ENCODE peak calls at places on chromosomes 7 and 10, in five cellular contexts. One of them, this sample, is unnamed.

GRCh38 chr7:5701085-5701914 is 80.2 kb downstream of the RNF216 start:
- DNase-seq in T-helper 9 cell: peak; percentile 45
- DNase-seq in iris pigment epithelial cell: peak; percentile 71
- DNase-seq in OCI-LY7: no peak
- DNase-seq in spleen: no peak
- DNase-seq in this sample: peak; percentile 53

GRCh38 chr10:69685426-69685801 is 55.4 kb downstream of the FAM241B start:
- DNase-seq in T-helper 9 cell: no peak
- DNase-seq in iris pigment epithelial cell: no peak
- DNase-seq in OCI-LY7: no peak
- DNase-seq in spleen: no peak
- DNase-seq in this sample: no peak

GRCh38 chr7:34019431-34019830 is 114.1 kb downstream of the BMPER start:
- DNase-seq in T-helper 9 cell: no peak
- DNase-seq in iris pigment epithelial cell: no peak
- DNase-seq in OCI-LY7: no peak
- DNase-seq in spleen: no peak
- DNase-seq in this sample: no peak

GRCh38 chr10:20936388-20936787 is 39.3 kb upstream of the NEBL start:
- DNase-seq in T-helper 9 cell: no peak
- DNase-seq in iris pigment epithelial cell: no peak
- DNase-seq in OCI-LY7: no peak
- DNase-seq in spleen: no peak
- DNase-seq in this sample: no peak

GRCh38 chr10:44327461-44327860 is 57.4 kb downstream of the CXCL12 start:
- DNase-seq in T-helper 9 cell: no peak
- DNase-seq in iris pigment epithelial cell: no peak
- DNase-seq in OCI-LY7: no peak
- DNase-seq in spleen: no peak
- DNase-seq in this sample: no peak

GRCh38 chr7:131244259-131244852 is 83.3 kb upstream of the MKLN1 start:
- DNase-seq in T-helper 9 cell: no peak
- DNase-seq in iris pigment epithelial cell: peak; percentile 96
- DNase-seq in OCI-LY7: no peak
- DNase-seq in spleen: no peak
- DNase-seq in this sample: no peak

GRCh38 chr10:79376751-79377556 is 29.7 kb downstream of the PPIF start:
- DNase-seq in T-helper 9 cell: no peak
- DNase-seq in iris pigment epithelial cell: no peak
- DNase-seq in OCI-LY7: no peak
- DNase-seq in spleen: peak; percentile 39
- DNase-seq in this sample: no peak

GRCh38 chr7:93228302-93228701 is 2.0 kb upstream of the HEPACAM2 start:
- DNase-seq in T-helper 9 cell: no peak
- DNase-seq in iris pigment epithelial cell: peak; percentile 55
- DNase-seq in OCI-LY7: peak; percentile 82
- DNase-seq in spleen: no peak
- DNase-seq in this sample: peak; percentile 7

GRCh38 chr7:17075601-17076000 is 193.8 kb upstream of the AGR3 start:
- DNase-seq in T-helper 9 cell: no peak
- DNase-seq in iris pigment epithelial cell: peak; percentile 35
- DNase-seq in OCI-LY7: no peak
- DNase-seq in spleen: no peak
- DNase-seq in this sample: no peak

GRCh38 chr7:34044319-34044643 is 138.9 kb downstream of the BMPER start:
- DNase-seq in T-helper 9 cell: no peak
- DNase-seq in iris pigment epithelial cell: no peak
- DNase-seq in OCI-LY7: no peak
- DNase-seq in spleen: no peak
- DNase-seq in this sample: no peak

GRCh38 chr10:109701583-109702215 is 221.6 kb downstream of the XPNPEP1 start:
- DNase-seq in T-helper 9 cell: no peak
- DNase-seq in iris pigment epithelial cell: peak; percentile 1
- DNase-seq in OCI-LY7: no peak
- DNase-seq in spleen: no peak
- DNase-seq in this sample: no peak

GRCh38 chr10:78267598-78267997 is 233.9 kb downstream of the RPS24 start:
- DNase-seq in T-helper 9 cell: no peak
- DNase-seq in iris pigment epithelial cell: peak; percentile 56
- DNase-seq in OCI-LY7: no peak
- DNase-seq in spleen: no peak
- DNase-seq in this sample: no peak

GRCh38 chr7:142832452-142832851 is 22.4 kb upstream of the EPHB6 start:
- DNase-seq in T-helper 9 cell: no peak
- DNase-seq in iris pigment epithelial cell: no peak
- DNase-seq in OCI-LY7: no peak
- DNase-seq in spleen: no peak
- DNase-seq in this sample: no peak

GRCh38 chr10:98435178-98435577 is 11.6 kb downstream of the HPS1 start:
- DNase-seq in T-helper 9 cell: no peak
- DNase-seq in iris pigment epithelial cell: no peak
- DNase-seq in OCI-LY7: no peak
- DNase-seq in spleen: no peak
- DNase-seq in this sample: no peak

GRCh38 chr10:59807629-59808620 is 54.7 kb upstream of the MRLN start:
- DNase-seq in T-helper 9 cell: no peak
- DNase-seq in iris pigment epithelial cell: no peak
- DNase-seq in OCI-LY7: no peak
- DNase-seq in spleen: no peak
- DNase-seq in this sample: no peak

GRCh38 chr7:92834661-92835139 is 1.7 kb downstream of the CDK6 start:
- DNase-seq in T-helper 9 cell: no peak
- DNase-seq in iris pigment epithelial cell: peak; percentile 18
- DNase-seq in OCI-LY7: no peak
- DNase-seq in spleen: no peak
- DNase-seq in this sample: no peak

GRCh38 chr7:11579141-11579540 is 252.9 kb downstream of the THSD7A start:
- DNase-seq in T-helper 9 cell: no peak
- DNase-seq in iris pigment epithelial cell: peak; percentile 11
- DNase-seq in OCI-LY7: no peak
- DNase-seq in spleen: no peak
- DNase-seq in this sample: no peak

GRCh38 chr10:132209130-132209529 is 22.4 kb downstream of the DPYSL4 start:
- DNase-seq in T-helper 9 cell: no peak
- DNase-seq in iris pigment epithelial cell: no peak
- DNase-seq in OCI-LY7: no peak
- DNase-seq in spleen: no peak
- DNase-seq in this sample: no peak

GRCh38 chr10:79179404-79180309 is 110.9 kb downstream of the ZMIZ1 start:
- DNase-seq in T-helper 9 cell: no peak
- DNase-seq in iris pigment epithelial cell: no peak
- DNase-seq in OCI-LY7: peak; percentile 31
- DNase-seq in spleen: no peak
- DNase-seq in this sample: no peak